ENCODE peak calls at places on chromosome 21, in four cellular contexts. S, P, E and N are unnamed samples.

GRCh38 chr21:42568377-42568776 is 54.7 kb downstream of the SLC37A1 start:
- DNase-seq in S (no peak), P (no peak), E (no peak), N (no peak)

GRCh38 chr21:42939581-42940413 is 14.4 kb upstream of the ERVH48-1 start:
- DNase-seq in S (peak; percentile 87), P (no peak), E (peak; percentile 85), N (peak; percentile 9)

GRCh38 chr21:38802050-38803026 is 3.4 kb upstream of the ETS2 start:
- DNase-seq in S (no peak), P (no peak), E (no peak), N (no peak)

GRCh38 chr21:42820513-42821465 is 58.5 kb downstream of the WDR4 start:
- DNase-seq in S (no peak), P (no peak), E (no peak), N (no peak)

GRCh38 chr21:15421947-15422346 is 307.8 kb upstream of the USP25 start:
- DNase-seq in S (no peak), P (no peak), E (no peak), N (no peak)

GRCh38 chr21:34126269-34126668 is 52.9 kb downstream of the MRPS6 start:
- DNase-seq in S (no peak), P (no peak), E (no peak), N (no peak)

GRCh38 chr21:42400525-42400924 is 3.2 kb upstream of the UBASH3A start:
- DNase-seq in S (no peak), P (peak; percentile 10), E (no peak), N (no peak)

GRCh38 chr21:44603109-44603875 is 2.9 kb downstream of the KRTAP10-7 start:
- DNase-seq in S (no peak), P (no peak), E (no peak), N (no peak)

GRCh38 chr21:46214478-46215340 is 13.9 kb downstream of the LSS start:
- DNase-seq in S (no peak), P (no peak), E (no peak), N (no peak)

GRCh38 chr21:42609806-42610205 is 43.6 kb upstream of the PDE9A start:
- DNase-seq in S (no peak), P (peak; percentile 35), E (no peak), N (no peak)

GRCh38 chr21:25903599-25903998 is 168.8 kb downstream of the GABPA start:
- DNase-seq in S (no peak), P (no peak), E (no peak), N (no peak)

GRCh38 chr21:34989337-34990151 is 59.6 kb downstream of the RUNX1 start:
- DNase-seq in S (no peak), P (no peak), E (no peak), N (no peak)

GRCh38 chr21:35940074-35940927 is 120.0 kb downstream of the SETD4 start:
- DNase-seq in S (peak; percentile 41), P (peak; percentile 19), E (peak; percentile 41), N (peak; percentile 39)

GRCh38 chr21:42068592-42068991 is 2.5 kb upstream of the UMODL1 start:
- DNase-seq in S (no peak), P (no peak), E (no peak), N (no peak)

GRCh38 chr21:36229181-36229580 is 72.6 kb downstream of the DOP1B start:
- DNase-seq in S (no peak), P (no peak), E (no peak), N (no peak)